ENCODE peak calls at places on chromosomes 11 and 22, in five cellular contexts. One of them, this sample, is unnamed.

GRCh38 chr11:128165572-128165971 is 421.8 kb downstream of the ETS1 start:
- DNase-seq in GM12878: no peak
- DNase-seq in HepG2: no peak
- DNase-seq in A549: no peak
- DNase-seq in K562: no peak
- DNase-seq in this sample: no peak

GRCh38 chr22:38735465-38736256 is 20.1 kb downstream of the SUN2 start:
- DNase-seq in HepG2: no peak
- DNase-seq in K562: no peak
- DNase-seq in GM12878: no peak
- DNase-seq in A549: no peak
- DNase-seq in this sample: no peak

GRCh38 chr11:64121637-64122410 is 44.1 kb downstream of the MACROD1 start:
- DNase-seq in HepG2: no peak
- DNase-seq in A549: no peak
- DNase-seq in GM12878: no peak
- DNase-seq in K562: no peak
- DNase-seq in this sample: no peak

GRCh38 chr11:20357150-20357549 is 6.4 kb upstream of the HTATIP2 start:
- DNase-seq in A549: no peak
- DNase-seq in HepG2: no peak
- DNase-seq in GM12878: no peak
- DNase-seq in K562: no peak
- DNase-seq in this sample: no peak

GRCh38 chr11:14589421-14589820 is 54.2 kb upstream of the PDE3B start:
- DNase-seq in GM12878: no peak
- DNase-seq in K562: no peak
- DNase-seq in A549: no peak
- DNase-seq in HepG2: no peak
- DNase-seq in this sample: no peak

GRCh38 chr11:118142809-118143208 is 9.8 kb downstream of the SCN4B start:
- DNase-seq in A549: no peak
- DNase-seq in GM12878: no peak
- DNase-seq in K562: no peak
- DNase-seq in HepG2: no peak
- DNase-seq in this sample: no peak

GRCh38 chr11:66222358-66223149 is 45.9 kb upstream of the RAB1B start:
- DNase-seq in K562: peak; percentile 91
- DNase-seq in HepG2: peak; percentile 93
- DNase-seq in A549: peak; percentile 82
- DNase-seq in GM12878: peak; percentile 96
- DNase-seq in this sample: peak; percentile 88

GRCh38 chr22:47768027-47768426 is 1005.6 kb downstream of the TBC1D22A start:
- DNase-seq in A549: no peak
- DNase-seq in K562: no peak
- DNase-seq in GM12878: no peak
- DNase-seq in HepG2: no peak
- DNase-seq in this sample: no peak

GRCh38 chr11:61963282-61964057 is 4.0 kb downstream of the FTH1 start:
- DNase-seq in A549: no peak
- DNase-seq in K562: no peak
- DNase-seq in GM12878: peak; percentile 53
- DNase-seq in HepG2: no peak
- DNase-seq in this sample: peak; percentile 41

GRCh38 chr11:832529-833113 is at the start of gene CD151:
- DNase-seq in GM12878: no peak
- DNase-seq in HepG2: no peak
- DNase-seq in A549: no peak
- DNase-seq in K562: peak; percentile 73
- DNase-seq in this sample: peak; percentile 55
- H3K4me1 ChIP-seq in GM12878: peaks cover 40% of the 10 kb centered on the region
- H3K4me1 ChIP-seq in HepG2: peaks cover 75% of the 10 kb centered on the region
- H3K4me1 ChIP-seq in A549: peaks cover 56% of the 10 kb centered on the region
- H3K4me1 ChIP-seq in K562: peaks cover 23% of the 10 kb centered on the region
- H3K4me1 ChIP-seq in this sample: peaks cover 53% of the 10 kb centered on the region

DNA sequence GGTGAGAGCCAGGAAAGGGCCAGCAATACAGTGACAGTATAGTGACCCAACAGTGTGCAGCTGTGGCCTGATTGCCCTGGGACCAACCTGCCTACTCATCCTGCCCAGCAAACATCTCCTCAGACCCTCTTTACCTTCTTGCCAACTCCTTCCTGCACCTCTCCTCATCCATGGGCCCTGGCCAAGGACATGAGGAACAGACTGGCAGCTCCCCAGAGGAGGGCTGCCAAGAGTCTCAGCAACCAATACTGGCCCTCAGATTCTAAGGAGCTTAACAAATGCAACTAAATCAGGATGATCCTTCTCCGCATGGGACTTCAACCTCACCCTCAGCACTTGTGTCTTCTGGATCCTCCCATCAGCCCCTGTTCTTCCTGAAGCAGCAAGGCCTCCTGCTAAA is 77.0 kb downstream of the RPL27A start:
- DNase-seq in K562: no peak
- DNase-seq in GM12878: no peak
- DNase-seq in HepG2: no peak
- DNase-seq in A549: no peak
- DNase-seq in this sample: no peak
- TF ChIP-seq MYC in K562: no peak
- TF ChIP-seq MYC in GM12878: no peak
- TF ChIP-seq MYC in HepG2: no peak
- TF ChIP-seq MYC in A549: no peak
- TF ChIP-seq MYC in this sample: no peak

DNA sequence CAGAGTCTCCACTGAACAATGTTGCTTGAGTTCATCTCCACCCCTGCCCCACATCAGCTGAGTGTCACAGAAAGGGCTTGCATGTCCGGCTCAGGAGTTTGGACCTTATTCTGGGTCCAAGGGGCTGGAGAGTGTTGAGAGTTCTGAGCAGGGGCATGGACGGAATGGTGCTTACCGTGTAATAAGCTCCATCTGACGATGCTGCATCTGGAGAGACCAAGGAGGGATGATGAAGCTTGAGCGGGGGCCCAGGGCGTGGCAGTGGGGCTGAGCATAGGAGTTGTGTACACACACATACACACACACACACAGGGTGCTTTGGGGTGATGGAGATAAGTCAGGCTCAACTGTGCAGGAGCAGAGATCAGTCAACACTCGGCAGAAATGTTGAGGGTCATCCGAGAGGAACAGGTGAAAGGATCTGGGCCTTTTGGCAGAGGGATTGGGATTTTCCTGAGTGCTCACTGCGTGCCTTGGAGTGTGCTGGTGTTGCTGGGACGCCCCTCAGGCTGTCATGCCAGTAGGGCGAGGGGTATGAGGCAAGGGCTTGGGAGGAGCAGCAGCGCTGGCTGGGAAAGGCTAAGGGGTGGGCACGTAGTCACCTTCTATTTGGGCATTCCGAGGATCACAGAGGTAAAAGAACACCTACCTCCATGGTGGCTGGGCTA is 2.3 kb downstream of the USP35 start:
- DNase-seq in HepG2: peak; percentile 32
- DNase-seq in A549: no peak
- DNase-seq in GM12878: no peak
- DNase-seq in K562: no peak
- DNase-seq in this sample: no peak
- H3K4me3 ChIP-seq in HepG2: peak overlapping the region; percentile 48
- H3K4me3 ChIP-seq in A549: no peak overlapping the region
- H3K4me3 ChIP-seq in GM12878: no peak overlapping the region
- H3K4me3 ChIP-seq in K562: no peak overlapping the region
- H3K4me3 ChIP-seq in this sample: no peak overlapping the region

GRCh38 chr22:19942886-19943664 is 1.5 kb upstream of the TXNRD2 start:
- DNase-seq in GM12878: no peak
- DNase-seq in HepG2: peak; percentile 64
- DNase-seq in K562: no peak
- DNase-seq in A549: no peak
- DNase-seq in this sample: peak; percentile 72

GRCh38 chr22:19940536-19941364 is 822 bp upstream of the COMT start:
- DNase-seq in K562: peak; percentile 80
- DNase-seq in HepG2: no peak
- DNase-seq in GM12878: no peak
- DNase-seq in A549: peak; percentile 28
- DNase-seq in this sample: no peak

GRCh38 chr22:19942071-19942885 is 660 bp upstream of the TXNRD2 start:
- DNase-seq in K562: peak; percentile 93
- DNase-seq in GM12878: no peak
- DNase-seq in HepG2: no peak
- DNase-seq in A549: peak; percentile 18
- DNase-seq in this sample: peak; percentile 55

GRCh38 chr22:19941365-19942070 is at the start of the genes COMT and TXNRD2:
- DNase-seq in A549: peak; percentile 62
- DNase-seq in K562: peak; percentile 100
- DNase-seq in GM12878: no peak
- DNase-seq in HepG2: no peak
- DNase-seq in this sample: peak; percentile 57

DNA sequence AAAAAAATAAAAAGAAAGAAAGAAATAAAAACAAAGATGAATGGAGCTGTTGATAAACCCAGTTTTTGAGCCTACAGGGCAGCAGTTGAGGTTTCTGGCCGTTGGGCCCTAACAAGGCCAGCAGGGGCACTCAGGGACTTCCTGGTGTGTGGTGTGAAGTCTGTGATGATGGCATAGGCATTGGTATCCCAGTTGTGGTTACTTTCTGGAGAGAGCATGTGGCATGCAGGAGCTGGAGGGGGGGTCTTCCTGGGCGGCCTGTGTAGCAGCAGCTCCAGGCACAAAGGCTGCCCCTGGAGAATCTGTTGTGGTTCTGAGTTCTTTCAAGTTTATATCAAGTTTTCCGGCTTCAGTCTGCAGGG is 2.0 kb upstream of the TXNRD2 start:
- DNase-seq in K562: no peak
- DNase-seq in A549: peak; percentile 29
- DNase-seq in HepG2: peak; percentile 61
- DNase-seq in GM12878: no peak
- DNase-seq in this sample: no peak
- H3K4me1 ChIP-seq in K562: peaks cover 47% of the 10 kb centered on the region
- H3K4me1 ChIP-seq in A549: peaks cover 29% of the 10 kb centered on the region
- H3K4me1 ChIP-seq in HepG2: peaks cover 75% of the 10 kb centered on the region
- H3K4me1 ChIP-seq in GM12878: peaks cover 15% of the 10 kb centered on the region
- H3K4me1 ChIP-seq in this sample: peaks cover 49% of the 10 kb centered on the region

GRCh38 chr11:16799890-16800289 is 61.4 kb downstream of the C11orf58 start:
- DNase-seq in K562: no peak
- DNase-seq in A549: no peak
- DNase-seq in HepG2: no peak
- DNase-seq in GM12878: no peak
- DNase-seq in this sample: no peak
- TF ChIP-seq MYC in K562: no peak
- TF ChIP-seq MYC in A549: no peak
- TF ChIP-seq MYC in HepG2: no peak
- TF ChIP-seq MYC in GM12878: no peak
- TF ChIP-seq MYC in this sample: no peak

DNA sequence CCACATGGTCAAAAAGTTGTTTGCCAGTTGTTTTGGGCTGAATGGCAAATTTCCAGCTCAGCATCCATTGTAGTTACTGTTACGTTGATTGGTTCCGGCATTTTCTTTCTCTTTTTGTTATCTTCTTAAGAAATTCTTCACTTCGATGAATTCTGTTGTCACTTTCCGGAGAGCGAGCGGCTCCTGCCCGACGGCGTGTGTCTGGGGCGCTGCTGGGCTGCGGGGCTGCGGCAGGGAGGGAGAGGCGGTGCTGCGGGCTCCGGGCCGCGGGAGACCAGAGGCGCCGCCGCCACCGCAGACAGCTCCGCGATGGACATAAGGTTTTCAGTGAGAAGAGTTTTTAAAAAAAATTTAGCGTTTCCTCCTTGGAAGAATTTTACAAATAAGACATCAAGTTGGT is 117.4 kb downstream of the RRM1 start:
- DNase-seq in K562: no peak
- DNase-seq in GM12878: no peak
- DNase-seq in A549: no peak
- DNase-seq in HepG2: no peak
- DNase-seq in this sample: no peak
- H3K4me3 ChIP-seq in K562: no peak overlapping the region
- H3K4me3 ChIP-seq in GM12878: no peak overlapping the region
- H3K4me3 ChIP-seq in A549: no peak overlapping the region
- H3K4me3 ChIP-seq in HepG2: no peak overlapping the region
- H3K4me3 ChIP-seq in this sample: no peak overlapping the region

This sample was measured in endothelial cell of umbilical vein.